ENCODE peak calls at places on chromosomes 16 and 17, in six cellular contexts. O is AG09319, B is GM13977, Z is Peyer's patch, G is mucosa of descending colon, J is lower leg skin. V is an unnamed sample.

GRCh38 chr16:73154063-73154870 is 106.3 kb upstream of the ZFHX3 start:
- DNase-seq in Z (no peak), G (no peak), B (no peak), O (no peak), J (no peak), V (peak; percentile 99)

GRCh38 chr16:50530277-50531236 is 17.6 kb upstream of the NKD1 start:
- DNase-seq in J (peak; percentile 76), O (no peak), B (no peak), Z (no peak), G (no peak), V (no peak)

GRCh38 chr17:43713494-43714162 is 45.0 kb downstream of the SOST start:
- DNase-seq in J (no peak), O (no peak), B (peak; percentile 78), Z (no peak), G (peak; percentile 31), V (peak; percentile 30)

GRCh38 chr17:79631640-79632431 is 21.0 kb upstream of the RBFOX3 start:
- DNase-seq in J (peak; percentile 48), Z (no peak), B (no peak), O (no peak), G (no peak), V (no peak)

GRCh38 chr17:38343608-38343980 is at the start of gene GPR179:
- DNase-seq in Z (no peak), B (no peak), G (no peak), J (no peak), O (no peak), V (no peak)

GRCh38 chr17:7574176-7574953 is 5.1 kb upstream of the CD68 start:
- DNase-seq in G (peak; percentile 7), O (no peak), B (no peak), J (no peak), Z (no peak), V (no peak)

GRCh38 chr16:81838794-81839193 is 59.7 kb downstream of the PLCG2 start:
- DNase-seq in G (no peak), B (peak; percentile 60), J (no peak), Z (no peak), O (no peak), V (peak; percentile 52)

GRCh38 chr17:63039342-63039741 is 73.3 kb downstream of the TANC2 start:
- DNase-seq in G (no peak), B (no peak), J (no peak), Z (no peak), O (no peak), V (no peak)

GRCh38 chr17:62804822-62805221 is 3.3 kb downstream of the MARCHF10 start:
- DNase-seq in G (no peak), Z (no peak), O (no peak), J (peak; percentile 26), B (no peak), V (peak; percentile 38)

GRCh38 chr17:70022175-70022574 is 52.9 kb upstream of the KCNJ16 start:
- DNase-seq in G (no peak), B (no peak), Z (no peak), O (no peak), J (no peak), V (no peak)

GRCh38 chr16:27920391-27920891 is 143.1 kb downstream of the GSG1L start:
- DNase-seq in O (no peak), G (no peak), Z (no peak), J (no peak), B (no peak), V (no peak)

GRCh38 chr16:76985362-76985761 is 205.6 kb upstream of the MON1B start:
- DNase-seq in J (no peak), B (no peak), G (no peak), Z (no peak), O (no peak), V (no peak)

GRCh38 chr17:78034429-78035091 is 76.1 kb downstream of the TNRC6C start:
- DNase-seq in Z (no peak), J (no peak), B (no peak), G (no peak), O (no peak), V (no peak)

GRCh38 chr16:27177031-27177774 is 26.1 kb upstream of the KDM8 start:
- DNase-seq in Z (no peak), O (peak; percentile 43), B (no peak), G (no peak), J (no peak), V (no peak)

GRCh38 chr17:47813077-47813476 is 8.5 kb downstream of the OSBPL7 start:
- DNase-seq in O (no peak), Z (no peak), B (no peak), J (peak; percentile 79), G (no peak), V (no peak)

GRCh38 chr17:50144845-50145531 is 5.5 kb downstream of the PPP1R9B start:
- DNase-seq in B (no peak), J (no peak), O (no peak), G (no peak), Z (no peak), V (no peak)

GRCh38 chr16:2246301-2246885 is 5.0 kb downstream of the ECI1 start:
- DNase-seq in Z (no peak), J (no peak), O (no peak), B (no peak), G (no peak), V (no peak)

GRCh38 chr17:7703584-7704574 is 1.1 kb upstream of the EFNB3 start:
- DNase-seq in J (no peak), O (no peak), Z (no peak), G (no peak), B (no peak), V (no peak)

GRCh38 chr17:43026610-43027009 is 1.6 kb downstream of the RND2 start:
- DNase-seq in G (no peak), B (no peak), J (no peak), O (no peak), Z (no peak), V (no peak)

GRCh38 chr16:60110531-60110930 is 1376.4 kb upstream of the GOT2 start:
- DNase-seq in J (no peak), Z (no peak), B (no peak), G (no peak), O (no peak), V (no peak)

DNA sequence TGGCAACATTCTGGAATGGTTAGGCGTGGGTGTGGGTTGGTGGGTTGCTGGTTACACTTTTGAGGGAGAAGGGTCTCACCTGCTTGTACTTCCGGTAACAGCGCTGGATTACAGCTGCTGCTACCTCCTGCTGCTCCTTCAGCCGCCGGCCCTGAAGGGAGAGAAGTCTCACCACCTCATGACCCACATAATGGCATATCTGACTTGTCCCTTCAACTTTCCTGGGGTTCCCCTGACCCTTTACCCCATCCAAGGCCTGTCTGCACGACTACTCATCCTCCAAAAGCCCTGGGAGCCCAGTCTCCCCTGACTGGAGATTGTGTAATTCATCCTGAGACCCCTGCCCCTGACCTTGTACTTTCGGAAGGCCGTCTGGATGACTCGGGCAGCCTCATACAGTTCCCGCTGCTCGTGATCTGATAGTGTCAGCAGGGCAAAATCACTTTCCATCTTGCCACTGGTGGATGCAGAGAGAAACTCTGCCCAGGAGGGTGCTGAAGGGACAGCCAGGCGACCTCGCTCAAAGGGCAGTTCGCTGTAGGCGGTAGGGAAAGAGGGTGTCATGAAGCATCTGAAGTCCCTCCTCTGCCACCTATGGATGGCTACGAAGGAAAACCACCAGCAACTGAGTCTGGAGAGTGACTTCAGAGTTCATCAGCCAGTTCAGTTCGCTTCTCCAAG is 2.1 kb upstream of the SPAG7 start:
- DNase-seq in O (no peak), G (no peak), B (no peak), J (no peak), Z (no peak), V (peak; percentile 33)
- TF ChIP-seq CTCF in O (no peak), G (no peak), B (no peak), J (no peak), Z (no peak), V (no peak)

GRCh38 chr16:70378869-70379493 is 32.3 kb downstream of the DDX19A start:
- DNase-seq in Z (no peak), O (no peak), G (no peak), B (no peak), J (no peak), V (no peak)

GRCh38 chr16:70383421-70383960 is 36.8 kb downstream of the DDX19A start:
- DNase-seq in Z (no peak), G (no peak), B (no peak), O (no peak), J (no peak), V (no peak)

GRCh38 chr16:70380205-70380918 is 33.7 kb downstream of the DDX19A start:
- DNase-seq in J (peak; percentile 91), O (peak; percentile 76), G (peak; percentile 68), Z (peak; percentile 54), B (peak; percentile 42), V (peak; percentile 91)

GRCh38 chr16:70381604-70382342 is 35.1 kb downstream of the DDX19A start:
- DNase-seq in O (no peak), G (no peak), B (no peak), J (no peak), Z (no peak), V (no peak)

DNA sequence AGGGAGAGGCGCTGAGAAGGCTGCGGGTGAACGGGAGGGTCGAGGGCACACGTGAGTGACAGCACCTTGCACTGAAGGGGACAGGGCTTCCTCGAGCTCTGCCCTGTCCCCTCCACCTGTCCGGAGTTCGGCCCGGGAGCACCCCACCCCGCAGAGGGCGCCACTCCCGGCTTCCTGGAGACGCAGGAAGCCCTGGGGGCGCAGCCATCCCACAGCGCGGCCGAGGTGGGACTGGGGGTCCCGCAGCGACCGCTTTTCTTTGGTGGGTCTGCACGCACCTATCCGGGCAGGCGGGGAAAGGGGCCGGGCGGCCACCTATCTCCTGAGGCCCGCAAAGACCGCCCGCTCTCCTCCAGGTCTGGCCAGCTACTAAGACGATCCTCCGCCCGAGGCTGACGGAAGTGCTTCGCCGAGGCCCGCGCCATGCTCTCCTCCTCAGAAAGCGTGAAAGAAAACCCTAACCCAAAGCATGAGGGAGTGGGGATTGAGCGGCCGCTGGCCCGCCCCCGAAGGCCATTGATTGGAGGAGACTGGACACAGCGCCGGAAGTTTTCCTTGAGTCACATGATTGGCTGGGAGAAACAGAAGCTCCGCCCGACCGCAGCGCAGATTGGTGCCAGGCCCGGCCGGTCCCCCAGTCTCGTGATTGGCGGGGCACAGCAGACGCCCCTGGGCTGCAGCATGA is 34.4 kb downstream of the DDX19A start:
- DNase-seq in O (peak; percentile 89), G (peak; percentile 97), B (peak; percentile 94), J (peak; percentile 99), Z (peak; percentile 97), V (peak; percentile 99)
- TF ChIP-seq CTCF in O (peak; percentile 33), G (no peak), B (peak; percentile 53), J (no peak), Z (no peak), V (peak; percentile 14)

GRCh38 chr16:67399749-67400704 is 6.7 kb upstream of the TPPP3 start:
- DNase-seq in B (no peak), J (no peak), O (no peak), G (no peak), Z (no peak), V (no peak)
- TF ChIP-seq CTCF in B (no peak), J (no peak), O (no peak), G (no peak), Z (no peak), V (no peak)

DNA sequence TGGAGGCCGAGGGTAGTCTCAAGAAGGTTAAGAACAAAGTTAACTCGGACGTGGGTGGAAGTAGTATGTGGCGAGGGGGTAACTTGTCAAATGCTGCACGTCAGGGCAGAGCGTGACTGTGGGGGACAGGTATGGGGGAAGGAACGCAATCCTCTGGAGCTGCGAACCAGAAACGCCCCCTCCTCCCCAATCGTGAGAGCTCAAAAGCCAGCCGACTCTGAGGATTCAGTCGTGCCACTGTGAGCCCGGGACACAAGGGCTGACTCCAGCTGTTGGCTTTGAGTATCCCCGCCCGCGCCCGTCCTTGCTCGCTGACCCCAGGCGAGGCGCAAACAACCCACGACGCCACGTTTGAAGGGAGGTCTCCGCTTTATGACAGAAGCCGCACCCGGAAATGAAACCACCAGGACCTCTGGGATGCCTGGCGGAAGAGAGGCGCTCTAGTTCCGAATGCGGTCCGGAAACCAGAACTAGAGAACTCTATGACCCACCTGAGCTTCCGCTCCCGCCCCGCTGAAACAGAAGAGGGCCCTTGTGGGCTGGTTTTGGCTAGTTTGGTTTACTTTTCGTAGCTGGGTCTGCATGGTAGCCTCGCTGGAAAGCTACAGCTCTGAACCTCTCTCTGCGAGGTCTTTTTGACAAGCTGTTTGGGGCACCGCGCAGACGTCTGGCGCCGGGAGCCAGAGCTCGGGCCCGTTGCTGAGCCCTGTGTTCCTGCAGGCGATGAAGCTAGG is at the start of gene PEX12:
- DNase-seq in B (peak; percentile 81), G (peak; percentile 88), J (peak; percentile 97), Z (peak; percentile 92), O (peak; percentile 58), V (peak; percentile 95)
- TF ChIP-seq CTCF in B (no peak), G (no peak), J (no peak), Z (no peak), O (no peak), V (no peak)